ENCODE peak calls at places on chromosome 10, in eight cellular contexts. One of them, this sample, is unnamed.

GRCh38 chr10:14072541-14072940 is 258.2 kb downstream of the FRMD4A start:
- DNase-seq in heart right ventricle: no peak
- DNase-seq in neuronal stem cell: no peak
- DNase-seq in effector memory CD4-positive, alpha-beta T cell: no peak
- DNase-seq in A549: no peak
- DNase-seq in sigmoid colon: no peak
- DNase-seq in mammary epithelial cell: no peak
- DNase-seq in SJSA1: no peak
- DNase-seq in this sample: no peak

GRCh38 chr10:110007171-110007700 is 548 bp upstream of the ADD3 start:
- DNase-seq in heart right ventricle: no peak
- DNase-seq in neuronal stem cell: no peak
- DNase-seq in effector memory CD4-positive, alpha-beta T cell: no peak
- DNase-seq in A549: peak; percentile 35
- DNase-seq in sigmoid colon: no peak
- DNase-seq in mammary epithelial cell: no peak
- DNase-seq in SJSA1: peak; percentile 94
- DNase-seq in this sample: no peak

GRCh38 chr10:111546216-111546615 is 469.4 kb downstream of the ADRA2A start:
- DNase-seq in heart right ventricle: no peak
- DNase-seq in neuronal stem cell: no peak
- DNase-seq in effector memory CD4-positive, alpha-beta T cell: no peak
- DNase-seq in A549: no peak
- DNase-seq in sigmoid colon: no peak
- DNase-seq in mammary epithelial cell: no peak
- DNase-seq in SJSA1: no peak
- DNase-seq in this sample: no peak

GRCh38 chr10:71761105-71761511 is 12.2 kb downstream of the VSIR start:
- DNase-seq in heart right ventricle: no peak
- DNase-seq in neuronal stem cell: no peak
- DNase-seq in effector memory CD4-positive, alpha-beta T cell: no peak
- DNase-seq in A549: no peak
- DNase-seq in sigmoid colon: no peak
- DNase-seq in mammary epithelial cell: peak; percentile 82
- DNase-seq in SJSA1: no peak
- DNase-seq in this sample: no peak

GRCh38 chr10:79137826-79138225 is 69.1 kb downstream of the ZMIZ1 start:
- DNase-seq in heart right ventricle: peak; percentile 56
- DNase-seq in neuronal stem cell: no peak
- DNase-seq in effector memory CD4-positive, alpha-beta T cell: no peak
- DNase-seq in A549: no peak
- DNase-seq in sigmoid colon: peak; percentile 79
- DNase-seq in mammary epithelial cell: no peak
- DNase-seq in SJSA1: no peak
- DNase-seq in this sample: no peak

GRCh38 chr10:117780411-117780810 is 237.9 kb downstream of the EMX2 start:
- DNase-seq in heart right ventricle: no peak
- DNase-seq in neuronal stem cell: no peak
- DNase-seq in effector memory CD4-positive, alpha-beta T cell: no peak
- DNase-seq in A549: no peak
- DNase-seq in sigmoid colon: no peak
- DNase-seq in mammary epithelial cell: no peak
- DNase-seq in SJSA1: no peak
- DNase-seq in this sample: no peak

GRCh38 chr10:5944389-5945202 is 32.7 kb downstream of the IL15RA start:
- DNase-seq in heart right ventricle: no peak
- DNase-seq in neuronal stem cell: no peak
- DNase-seq in effector memory CD4-positive, alpha-beta T cell: no peak
- DNase-seq in A549: peak; percentile 34
- DNase-seq in sigmoid colon: peak; percentile 97
- DNase-seq in mammary epithelial cell: peak; percentile 95
- DNase-seq in SJSA1: peak; percentile 66
- DNase-seq in this sample: no peak

GRCh38 chr10:99921948-99922347 is 87.8 kb downstream of the DNMBP start:
- DNase-seq in heart right ventricle: no peak
- DNase-seq in neuronal stem cell: no peak
- DNase-seq in effector memory CD4-positive, alpha-beta T cell: no peak
- DNase-seq in A549: peak; percentile 41
- DNase-seq in sigmoid colon: no peak
- DNase-seq in mammary epithelial cell: peak; percentile 74
- DNase-seq in SJSA1: no peak
- DNase-seq in this sample: no peak

GRCh38 chr10:71580415-71580814 is 139.2 kb downstream of the C10orf105 start:
- DNase-seq in heart right ventricle: no peak
- DNase-seq in neuronal stem cell: no peak
- DNase-seq in effector memory CD4-positive, alpha-beta T cell: no peak
- DNase-seq in A549: no peak
- DNase-seq in sigmoid colon: no peak
- DNase-seq in mammary epithelial cell: no peak
- DNase-seq in SJSA1: no peak
- DNase-seq in this sample: no peak

GRCh38 chr10:23338155-23338828 is 6.3 kb downstream of the C10orf67 start:
- DNase-seq in heart right ventricle: no peak
- DNase-seq in neuronal stem cell: no peak
- DNase-seq in effector memory CD4-positive, alpha-beta T cell: no peak
- DNase-seq in A549: no peak
- DNase-seq in sigmoid colon: no peak
- DNase-seq in mammary epithelial cell: peak; percentile 61
- DNase-seq in SJSA1: no peak
- DNase-seq in this sample: no peak

GRCh38 chr10:130558778-130559177 is 422.6 kb downstream of the GLRX3 start:
- DNase-seq in heart right ventricle: no peak
- DNase-seq in neuronal stem cell: no peak
- DNase-seq in effector memory CD4-positive, alpha-beta T cell: no peak
- DNase-seq in A549: no peak
- DNase-seq in sigmoid colon: no peak
- DNase-seq in mammary epithelial cell: no peak
- DNase-seq in SJSA1: no peak
- DNase-seq in this sample: no peak

GRCh38 chr10:130555411-130555750 is 419.2 kb downstream of the GLRX3 start:
- DNase-seq in heart right ventricle: no peak
- DNase-seq in neuronal stem cell: no peak
- DNase-seq in effector memory CD4-positive, alpha-beta T cell: no peak
- DNase-seq in A549: no peak
- DNase-seq in sigmoid colon: no peak
- DNase-seq in mammary epithelial cell: no peak
- DNase-seq in SJSA1: no peak
- DNase-seq in this sample: no peak

GRCh38 chr10:130554701-130555410 is 418.7 kb downstream of the GLRX3 start:
- DNase-seq in heart right ventricle: no peak
- DNase-seq in neuronal stem cell: no peak
- DNase-seq in effector memory CD4-positive, alpha-beta T cell: no peak
- DNase-seq in A549: no peak
- DNase-seq in sigmoid colon: no peak
- DNase-seq in mammary epithelial cell: no peak
- DNase-seq in SJSA1: no peak
- DNase-seq in this sample: no peak

GRCh38 chr10:130559213-130559944 is 423.2 kb downstream of the GLRX3 start:
- DNase-seq in heart right ventricle: no peak
- DNase-seq in neuronal stem cell: no peak
- DNase-seq in effector memory CD4-positive, alpha-beta T cell: no peak
- DNase-seq in A549: no peak
- DNase-seq in sigmoid colon: no peak
- DNase-seq in mammary epithelial cell: no peak
- DNase-seq in SJSA1: no peak
- DNase-seq in this sample: no peak

DNA sequence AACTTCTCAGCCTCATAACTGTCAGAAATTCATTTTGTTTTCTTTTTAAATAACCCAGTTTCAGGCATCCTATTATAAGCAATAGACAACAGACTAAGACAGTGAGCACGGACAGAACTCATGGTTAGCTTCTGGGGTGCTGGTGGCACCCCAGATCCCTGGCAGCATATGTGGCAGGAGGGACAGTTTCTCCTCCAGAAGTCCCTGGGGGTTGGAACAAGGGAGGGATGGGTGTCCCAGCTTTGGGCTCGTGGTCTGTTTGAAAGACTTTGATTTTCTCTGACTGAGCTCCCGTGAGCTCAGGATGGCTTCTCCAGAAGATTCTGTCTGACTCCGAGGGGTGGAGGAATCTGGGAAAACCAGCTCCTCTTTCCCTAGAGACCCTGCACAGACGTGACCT is 421.0 kb downstream of the GLRX3 start:
- DNase-seq in heart right ventricle: no peak
- DNase-seq in neuronal stem cell: no peak
- DNase-seq in effector memory CD4-positive, alpha-beta T cell: no peak
- DNase-seq in A549: no peak
- DNase-seq in sigmoid colon: no peak
- DNase-seq in mammary epithelial cell: no peak
- DNase-seq in SJSA1: no peak
- DNase-seq in this sample: no peak
- H3K9me3 ChIP-seq in heart right ventricle: no peaks in the 10 kb centered on the region
- H3K9me3 ChIP-seq in neuronal stem cell: no peaks in the 10 kb centered on the region
- H3K9me3 ChIP-seq in effector memory CD4-positive, alpha-beta T cell: no peaks in the 10 kb centered on the region
- H3K9me3 ChIP-seq in A549: no peaks in the 10 kb centered on the region
- H3K9me3 ChIP-seq in sigmoid colon: no peaks in the 10 kb centered on the region
- H3K9me3 ChIP-seq in mammary epithelial cell: peaks cover 51% of the 10 kb centered on the region
- H3K9me3 ChIP-seq in SJSA1: peaks cover 2% of the 10 kb centered on the region
- H3K9me3 ChIP-seq in this sample: no peaks in the 10 kb centered on the region

GRCh38 chr10:126950401-126951105 is 45.3 kb downstream of the DOCK1 start:
- DNase-seq in heart right ventricle: no peak
- DNase-seq in neuronal stem cell: no peak
- DNase-seq in effector memory CD4-positive, alpha-beta T cell: no peak
- DNase-seq in A549: no peak
- DNase-seq in sigmoid colon: no peak
- DNase-seq in mammary epithelial cell: no peak
- DNase-seq in SJSA1: no peak
- DNase-seq in this sample: no peak
- H3K9me3 ChIP-seq in heart right ventricle: no peaks in the 10 kb centered on the region
- H3K9me3 ChIP-seq in neuronal stem cell: peaks cover 32% of the 10 kb centered on the region
- H3K9me3 ChIP-seq in effector memory CD4-positive, alpha-beta T cell: no peaks in the 10 kb centered on the region
- H3K9me3 ChIP-seq in A549: peaks cover 22% of the 10 kb centered on the region
- H3K9me3 ChIP-seq in sigmoid colon: no peaks in the 10 kb centered on the region
- H3K9me3 ChIP-seq in mammary epithelial cell: peaks cover 15% of the 10 kb centered on the region
- H3K9me3 ChIP-seq in SJSA1: peaks cover 9% of the 10 kb centered on the region
- H3K9me3 ChIP-seq in this sample: peaks cover 3% of the 10 kb centered on the region

GRCh38 chr10:38118072-38118807 is 24.1 kb downstream of the ZNF37A start:
- DNase-seq in heart right ventricle: no peak
- DNase-seq in neuronal stem cell: no peak
- DNase-seq in effector memory CD4-positive, alpha-beta T cell: no peak
- DNase-seq in A549: no peak
- DNase-seq in sigmoid colon: no peak
- DNase-seq in mammary epithelial cell: no peak
- DNase-seq in SJSA1: peak; percentile 15
- DNase-seq in this sample: no peak
- H3K9me3 ChIP-seq in heart right ventricle: peaks cover 33% of the 10 kb centered on the region
- H3K9me3 ChIP-seq in neuronal stem cell: peaks cover 93% of the 10 kb centered on the region
- H3K9me3 ChIP-seq in effector memory CD4-positive, alpha-beta T cell: peaks cover 83% of the 10 kb centered on the region
- H3K9me3 ChIP-seq in A549: peaks cover 99% of the 10 kb centered on the region
- H3K9me3 ChIP-seq in sigmoid colon: peaks cover 95% of the 10 kb centered on the region
- H3K9me3 ChIP-seq in mammary epithelial cell: peaks cover 79% of the 10 kb centered on the region
- H3K9me3 ChIP-seq in SJSA1: peaks cover 7% of the 10 kb centered on the region
- H3K9me3 ChIP-seq in this sample: peaks cover 70% of the 10 kb centered on the region

GRCh38 chr10:15474671-15475070 is 103.6 kb upstream of the FAM171A1 start:
- DNase-seq in heart right ventricle: no peak
- DNase-seq in neuronal stem cell: no peak
- DNase-seq in effector memory CD4-positive, alpha-beta T cell: no peak
- DNase-seq in A549: no peak
- DNase-seq in sigmoid colon: no peak
- DNase-seq in mammary epithelial cell: no peak
- DNase-seq in SJSA1: no peak
- DNase-seq in this sample: no peak

GRCh38 chr10:15478950-15479349 is 107.9 kb upstream of the FAM171A1 start:
- DNase-seq in heart right ventricle: no peak
- DNase-seq in neuronal stem cell: no peak
- DNase-seq in effector memory CD4-positive, alpha-beta T cell: no peak
- DNase-seq in A549: no peak
- DNase-seq in sigmoid colon: no peak
- DNase-seq in mammary epithelial cell: no peak
- DNase-seq in SJSA1: no peak
- DNase-seq in this sample: no peak

GRCh38 chr10:15473401-15473777 is 102.3 kb upstream of the FAM171A1 start:
- DNase-seq in heart right ventricle: no peak
- DNase-seq in neuronal stem cell: no peak
- DNase-seq in effector memory CD4-positive, alpha-beta T cell: no peak
- DNase-seq in A549: no peak
- DNase-seq in sigmoid colon: no peak
- DNase-seq in mammary epithelial cell: no peak
- DNase-seq in SJSA1: no peak
- DNase-seq in this sample: no peak

GRCh38 chr10:15478429-15478828 is 107.3 kb upstream of the FAM171A1 start:
- DNase-seq in heart right ventricle: no peak
- DNase-seq in neuronal stem cell: no peak
- DNase-seq in effector memory CD4-positive, alpha-beta T cell: no peak
- DNase-seq in A549: no peak
- DNase-seq in sigmoid colon: no peak
- DNase-seq in mammary epithelial cell: no peak
- DNase-seq in SJSA1: no peak
- DNase-seq in this sample: no peak

DNA sequence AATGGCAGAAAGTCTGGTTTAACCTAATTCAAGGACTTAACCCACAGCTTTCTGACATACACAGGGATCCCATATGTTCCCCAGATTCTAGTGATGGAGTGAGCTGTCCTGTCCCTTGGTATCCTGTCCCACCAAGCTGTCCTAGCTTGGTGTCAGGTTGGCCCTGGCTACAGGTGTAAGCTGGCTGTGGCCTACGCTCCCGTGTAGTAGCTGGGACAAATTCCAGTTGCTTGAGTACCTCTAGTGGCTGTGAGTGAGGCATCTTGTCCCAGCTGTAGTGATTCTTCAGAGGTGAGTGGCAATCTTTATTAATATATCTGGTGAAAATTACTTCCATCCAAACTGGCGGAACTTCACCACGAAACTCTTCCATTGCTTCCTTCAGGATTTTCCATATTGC is 105.2 kb upstream of the FAM171A1 start:
- DNase-seq in heart right ventricle: no peak
- DNase-seq in neuronal stem cell: no peak
- DNase-seq in effector memory CD4-positive, alpha-beta T cell: no peak
- DNase-seq in A549: no peak
- DNase-seq in sigmoid colon: no peak
- DNase-seq in mammary epithelial cell: no peak
- DNase-seq in SJSA1: no peak
- DNase-seq in this sample: no peak
- H3K9me3 ChIP-seq in heart right ventricle: no peaks in the 10 kb centered on the region
- H3K9me3 ChIP-seq in neuronal stem cell: no peaks in the 10 kb centered on the region
- H3K9me3 ChIP-seq in effector memory CD4-positive, alpha-beta T cell: no peaks in the 10 kb centered on the region
- H3K9me3 ChIP-seq in A549: no peaks in the 10 kb centered on the region
- H3K9me3 ChIP-seq in sigmoid colon: no peaks in the 10 kb centered on the region
- H3K9me3 ChIP-seq in mammary epithelial cell: no peaks in the 10 kb centered on the region
- H3K9me3 ChIP-seq in SJSA1: no peaks in the 10 kb centered on the region
- H3K9me3 ChIP-seq in this sample: no peaks in the 10 kb centered on the region

DNA sequence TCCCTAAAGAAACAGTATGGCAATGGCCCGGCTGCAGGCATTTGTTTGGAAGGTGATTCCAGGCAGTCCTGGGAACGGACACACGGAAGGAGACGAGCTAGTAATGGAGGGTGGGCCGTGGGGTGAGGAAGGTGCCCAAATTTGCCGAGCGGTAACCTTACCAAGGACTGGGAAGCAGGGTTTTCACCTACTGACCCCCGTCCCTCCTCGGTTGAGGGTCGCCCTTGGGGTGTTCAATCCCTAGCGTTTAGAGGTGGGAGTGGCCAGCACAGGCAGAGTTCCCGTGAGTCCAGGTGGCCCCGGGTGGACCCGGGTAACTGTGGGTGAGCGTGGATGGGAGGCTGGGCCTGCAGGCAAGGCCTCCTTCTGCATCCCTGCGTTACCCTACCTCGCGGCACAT is 198.8 kb downstream of the TCERG1L start:
- DNase-seq in heart right ventricle: no peak
- DNase-seq in neuronal stem cell: no peak
- DNase-seq in effector memory CD4-positive, alpha-beta T cell: no peak
- DNase-seq in A549: no peak
- DNase-seq in sigmoid colon: no peak
- DNase-seq in mammary epithelial cell: no peak
- DNase-seq in SJSA1: no peak
- DNase-seq in this sample: no peak
- H3K9me3 ChIP-seq in heart right ventricle: no peaks in the 10 kb centered on the region
- H3K9me3 ChIP-seq in neuronal stem cell: no peaks in the 10 kb centered on the region
- H3K9me3 ChIP-seq in effector memory CD4-positive, alpha-beta T cell: no peaks in the 10 kb centered on the region
- H3K9me3 ChIP-seq in A549: no peaks in the 10 kb centered on the region
- H3K9me3 ChIP-seq in sigmoid colon: no peaks in the 10 kb centered on the region
- H3K9me3 ChIP-seq in mammary epithelial cell: peaks cover 70% of the 10 kb centered on the region
- H3K9me3 ChIP-seq in SJSA1: peaks cover 16% of the 10 kb centered on the region
- H3K9me3 ChIP-seq in this sample: no peaks in the 10 kb centered on the region